ENCODE peak calls at places on chromosomes 6 and 20, in four cellular contexts. G is PC-3, M is OCI-LY7, U is astrocyte. O is an unnamed sample.

GRCh38 chr6:72624557-72625160 is 2.8 kb downstream of the KCNQ5 start:
- DNase-seq in M (peak; percentile 80), U (no peak), G (peak; percentile 42), O (no peak)

GRCh38 chr20:63898882-63899558 is 4.1 kb downstream of the DNAJC5 start:
- DNase-seq in G (no peak), M (no peak), U (no peak), O (no peak)

GRCh38 chr20:63580796-63581461 is 6.9 kb upstream of the HELZ2 start:
- DNase-seq in M (peak; percentile 57), U (peak; percentile 26), G (peak; percentile 86), O (peak; percentile 41)

GRCh38 chr20:38008233-38008944 is 24.9 kb downstream of the TTI1 start:
- DNase-seq in U (no peak), G (no peak), M (no peak), O (no peak)

GRCh38 chr6:54244430-54244829 is 63.8 kb upstream of the TINAG start:
- DNase-seq in U (peak; percentile 31), M (peak; percentile 11), G (peak; percentile 71), O (peak; percentile 30)

GRCh38 chr6:119162134-119162761 is 83.8 kb upstream of the FAM184A start:
- DNase-seq in U (no peak), M (no peak), G (no peak), O (no peak)

GRCh38 chr20:761418-762381 is 6.6 kb downstream of the SLC52A3 start:
- DNase-seq in U (no peak), M (no peak), G (no peak), O (no peak)

GRCh38 chr6:12113190-12113578 is 101.1 kb downstream of the HIVEP1 start:
- DNase-seq in U (peak; percentile 94), G (peak; percentile 84), M (no peak), O (peak; percentile 51)

GRCh38 chr20:23112595-23112994 is 26.5 kb upstream of the CD93 start:
- DNase-seq in U (no peak), M (no peak), G (no peak), O (no peak)

GRCh38 chr6:16408766-16409165 is 170.4 kb downstream of the GMPR start:
- DNase-seq in U (no peak), G (no peak), M (no peak), O (no peak)

GRCh38 chr6:19028201-19028600 is 641.1 kb downstream of the RNF144B start:
- DNase-seq in U (no peak), G (no peak), M (no peak), O (no peak)

GRCh38 chr6:167045828-167046580 is 46.8 kb downstream of the CEP43 start:
- DNase-seq in M (peak; percentile 50), G (peak; percentile 43), U (no peak), O (no peak)

GRCh38 chr6:1890071-1890470 is 280.4 kb downstream of the FOXC1 start:
- DNase-seq in U (peak; percentile 50), M (no peak), G (no peak), O (peak; percentile 59)

GRCh38 chr6:117514655-117515054 is 32.2 kb downstream of the DCBLD1 start:
- DNase-seq in G (no peak), U (no peak), M (no peak), O (no peak)

GRCh38 chr6:134235937-134236751 is 81.8 kb downstream of the SGK1 start:
- DNase-seq in U (peak; percentile 81), M (no peak), G (peak; percentile 56), O (peak; percentile 85)

GRCh38 chr20:23090147-23090546 is 4.0 kb upstream of the CD93 start:
- DNase-seq in U (no peak), G (no peak), M (no peak), O (no peak)

GRCh38 chr6:31152776-31153175 is 4.8 kb downstream of the CCHCR1 start:
- DNase-seq in G (no peak), U (no peak), M (no peak), O (no peak)

GRCh38 chr20:32006841-32007786 is 3.1 kb upstream of the CCM2L start:
- DNase-seq in U (no peak), G (no peak), M (no peak), O (no peak)

GRCh38 chr6:87791982-87792381 is 89.9 kb upstream of the AKIRIN2 start:
- DNase-seq in G (no peak), U (no peak), M (no peak), O (no peak)
- H2AFZ ChIP-seq in G (no peak overlapping the region), U (no peak overlapping the region), M (peak overlapping the region; percentile 40), O (no peak overlapping the region)

DNA sequence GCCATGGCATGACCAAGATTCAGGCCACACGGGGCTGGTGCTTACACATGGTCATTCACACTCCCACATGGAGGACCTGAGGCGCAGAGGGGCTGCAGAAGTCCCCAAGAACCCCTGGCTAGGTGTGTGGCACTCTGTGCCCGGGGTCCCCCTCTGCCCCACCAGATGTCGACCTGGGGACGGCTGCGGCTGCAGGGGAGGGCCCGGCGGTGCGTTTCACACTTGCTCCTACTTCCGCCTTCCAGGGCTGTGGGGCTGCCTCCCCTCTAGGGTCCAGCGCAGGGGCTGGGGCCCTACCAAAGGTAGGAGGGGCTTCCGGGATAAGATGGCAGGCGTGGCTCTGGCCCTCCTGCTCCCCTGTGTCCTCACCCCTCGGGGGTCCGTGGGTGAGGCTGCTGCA is 81.1 kb upstream of the SLCO4A1 start:
- DNase-seq in U (no peak), M (peak; percentile 57), G (no peak), O (no peak)
- H2AFZ ChIP-seq in U (no peak overlapping the region), M (peak overlapping the region; percentile 76), G (no peak overlapping the region), O (no peak overlapping the region)

DNA sequence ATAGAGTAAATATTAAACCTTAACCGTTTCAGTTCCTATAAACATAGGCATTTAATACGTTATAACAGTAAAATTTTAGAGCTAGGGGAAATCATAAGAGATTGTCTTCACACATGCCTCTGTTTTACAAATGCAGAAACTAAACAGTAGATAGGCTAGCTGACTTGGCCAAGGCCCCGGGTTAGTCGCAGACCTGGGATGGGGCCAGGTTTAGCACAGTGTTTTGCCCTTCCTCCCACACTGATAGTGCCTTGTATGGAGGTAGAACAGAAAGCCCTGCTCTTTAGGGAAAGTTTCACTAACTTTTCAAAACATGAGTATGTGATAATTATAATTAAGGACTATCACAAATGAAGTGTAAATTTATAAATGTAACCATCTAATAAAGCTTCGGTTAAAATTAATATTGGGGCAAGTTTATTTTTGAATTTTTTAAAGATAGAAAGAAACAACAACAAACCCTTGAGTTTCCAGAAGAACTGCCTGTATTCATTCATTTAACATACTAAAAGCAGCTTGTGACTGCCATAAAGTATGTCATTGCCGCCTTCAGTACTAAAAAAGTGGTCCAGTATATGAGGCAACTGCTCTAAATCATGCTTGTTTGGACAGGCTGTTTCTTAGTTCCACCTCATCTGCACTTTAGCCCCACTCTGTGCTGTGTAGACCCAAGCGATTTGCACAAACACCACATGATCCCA is 62.5 kb upstream of the LOC128125822 start:
- DNase-seq in U (no peak), G (no peak), M (no peak), O (peak; percentile 62)
- H2AFZ ChIP-seq in U (no peak overlapping the region), G (no peak overlapping the region), M (no peak overlapping the region), O (no peak overlapping the region)

GRCh38 chr6:113526995-113527394 is 330.1 kb upstream of the MARCKS start:
- DNase-seq in G (no peak), U (no peak), M (no peak), O (no peak)

GRCh38 chr6:113530769-113531168 is 326.4 kb upstream of the MARCKS start:
- DNase-seq in M (no peak), G (peak; percentile 66), U (peak; percentile 77), O (peak; percentile 69)

GRCh38 chr6:113526553-113526952 is 330.6 kb upstream of the MARCKS start:
- DNase-seq in U (no peak), G (peak; percentile 13), M (no peak), O (no peak)

GRCh38 chr6:113529191-113529590 is 328.0 kb upstream of the MARCKS start:
- DNase-seq in U (peak; percentile 53), M (no peak), G (peak; percentile 43), O (peak; percentile 66)

GRCh38 chr6:113529879-113530278 is 327.3 kb upstream of the MARCKS start:
- DNase-seq in G (no peak), U (no peak), M (no peak), O (no peak)
- H2AFZ ChIP-seq in G (no peak overlapping the region), U (no peak overlapping the region), M (no peak overlapping the region), O (no peak overlapping the region)

DNA sequence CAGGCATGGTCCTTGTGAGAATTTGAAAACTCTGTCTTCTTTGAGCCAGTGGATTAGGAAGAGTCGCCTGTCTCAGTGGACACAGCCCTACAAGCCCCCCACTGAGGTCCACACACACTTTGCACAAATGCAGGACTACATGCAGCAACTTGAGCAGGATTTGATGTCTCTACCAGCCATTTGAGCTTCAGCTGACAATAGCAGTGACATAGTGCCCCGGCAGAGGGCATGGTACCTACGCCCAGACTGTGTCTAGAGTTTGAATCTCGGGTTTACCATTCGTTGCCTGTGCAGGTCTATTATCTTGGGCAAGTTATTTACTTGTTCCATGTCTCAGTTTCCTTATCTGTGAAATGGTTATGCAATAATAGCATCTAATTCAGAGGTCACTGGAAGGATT is 580.1 kb downstream of the TFAP2B start:
- DNase-seq in G (peak; percentile 60), M (no peak), U (no peak), O (no peak)
- H2AFZ ChIP-seq in G (peak overlapping the region; percentile 24), M (no peak overlapping the region), U (no peak overlapping the region), O (no peak overlapping the region)